ENCODE peak calls at places on chromosomes 2 and 18, in four cellular contexts. I is GM12878, K is K562, Q is HepG2. M is an unnamed sample.

GRCh38 chr2:222057249-222058073 is 241.3 kb downstream of the PAX3 start:
- DNase-seq in Q (no peak), I (no peak), K (peak), M (peak)

GRCh38 chr2:180225118-180225517 is 218.0 kb upstream of the CWC22 start:
- DNase-seq in Q (no peak), K (no peak), I (no peak), M (no peak)

GRCh38 chr2:176446718-176447414 is 177.6 kb downstream of the MTX2 start:
- DNase-seq in K (no peak), Q (no peak), I (no peak), M (no peak)

GRCh38 chr2:200380833-200381542 is 74.5 kb downstream of the SPATS2L start:
- DNase-seq in I (no peak), K (peak), Q (no peak), M (no peak)

GRCh38 chr18:60322591-60322990 is 50.0 kb downstream of the MC4R start:
- DNase-seq in K (no peak), Q (no peak), I (no peak), M (no peak)

GRCh38 chr18:23596183-23596582 is 9.9 kb upstream of the NPC1 start:
- DNase-seq in Q (no peak), K (no peak), I (no peak), M (no peak)

GRCh38 chr2:37832590-37833197 is 92.4 kb upstream of the RMDN2 start:
- DNase-seq in I (peak), K (peak), Q (peak), M (peak)

GRCh38 chr2:1569879-1570450 is 156.7 kb downstream of the TPO start:
- DNase-seq in K (no peak), Q (no peak), I (no peak), M (no peak)

GRCh38 chr2:229748950-229749349 is 34.6 kb upstream of the DNER start:
- DNase-seq in K (no peak), Q (no peak), I (no peak), M (no peak)

GRCh38 chr18:57772387-57772799 is 30.7 kb downstream of the ATP8B1 start:
- DNase-seq in Q (peak), I (no peak), K (no peak), M (no peak)

GRCh38 chr2:37415128-37415817 is 70.8 kb downstream of the QPCT start:
- DNase-seq in I (no peak), Q (no peak), K (peak), M (no peak)

GRCh38 chr2:29114841-29115609 is at the start of gene CLIP4:
- DNase-seq in Q (no peak), I (no peak), K (peak), M (peak)

GRCh38 chr2:58571181-58571852 is 330.2 kb upstream of the FANCL start:
- DNase-seq in I (peak), K (peak), Q (peak), M (peak)

GRCh38 chr18:42069036-42069435 is 114.0 kb downstream of the PIK3C3 start:
- DNase-seq in I (no peak), K (no peak), Q (no peak), M (no peak)

GRCh38 chr2:28594369-28595108 is 98.7 kb downstream of the PLB1 start:
- DNase-seq in Q (peak), I (peak), K (peak), M (peak)

GRCh38 chr2:218294430-218294999 is 2.2 kb upstream of the TMBIM1 start:
- DNase-seq in K (no peak), I (no peak), Q (no peak), M (no peak)

GRCh38 chr2:43039376-43040080 is 186.9 kb downstream of the ZFP36L2 start:
- DNase-seq in I (no peak), K (no peak), Q (no peak), M (no peak)

GRCh38 chr2:239948100-239948881 is 76.9 kb downstream of the NDUFA10 start:
- DNase-seq in I (no peak), Q (no peak), K (no peak), M (no peak)

GRCh38 chr18:51275712-51276473 is 78.4 kb upstream of the MEX3C start:
- DNase-seq in I (no peak), K (no peak), Q (no peak), M (no peak)

DNA sequence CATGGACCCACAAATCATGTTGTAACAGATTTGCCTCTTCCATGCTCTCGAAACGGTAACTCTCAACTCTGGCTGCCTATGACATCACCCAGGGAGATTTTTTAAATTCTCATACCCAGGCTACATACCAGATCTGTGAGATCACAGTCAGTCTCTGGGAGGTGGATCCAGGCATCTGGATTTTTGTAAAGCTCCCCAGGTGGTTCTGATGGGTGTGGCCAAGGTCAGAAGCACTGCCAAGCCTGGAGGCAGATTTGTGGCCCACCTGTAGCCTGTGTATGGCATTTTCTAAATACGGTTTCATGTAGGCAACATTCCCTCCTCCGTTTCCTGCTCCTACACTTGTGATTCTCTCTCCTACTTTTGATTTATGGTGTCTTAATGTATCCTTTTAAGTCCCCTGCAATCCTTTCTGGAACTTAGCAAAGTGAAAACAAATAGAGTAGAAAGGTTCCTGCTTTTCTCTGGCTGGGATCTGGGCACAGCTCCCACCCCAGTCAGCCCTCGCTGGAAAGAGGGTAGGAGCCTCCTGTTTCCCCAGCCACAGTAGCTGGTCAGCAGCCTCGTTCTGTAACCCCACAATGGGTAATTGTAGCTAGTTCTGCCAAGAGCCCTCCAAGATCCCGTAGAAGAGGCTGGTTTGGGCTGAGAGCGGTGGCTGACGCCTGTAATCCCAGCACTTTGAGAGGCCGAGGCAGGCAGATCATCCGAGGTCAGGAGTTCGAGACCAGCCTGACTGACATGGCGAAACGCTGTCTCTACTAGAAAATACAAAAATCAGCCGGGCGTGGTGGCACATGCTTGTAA is 96.2 kb downstream of the KLHL29 start:
- DNase-seq in Q (peak), I (no peak), K (no peak), M (peak)
- TF ChIP-seq BHLHE40 in Q (no peak), I (no peak), K (no peak), M (no peak)

GRCh38 chr2:45692566-45692965 is 41.1 kb downstream of the PRKCE start:
- DNase-seq in Q (no peak), K (no peak), I (no peak), M (no peak)

GRCh38 chr2:45690223-45690622 is 38.7 kb downstream of the PRKCE start:
- DNase-seq in K (no peak), I (no peak), Q (no peak), M (no peak)

GRCh38 chr2:45688479-45689298 is 37.2 kb downstream of the PRKCE start:
- DNase-seq in K (no peak), I (no peak), Q (no peak), M (no peak)

GRCh38 chr2:45691600-45691999 is 40.1 kb downstream of the PRKCE start:
- DNase-seq in I (no peak), Q (no peak), K (no peak), M (no peak)

DNA sequence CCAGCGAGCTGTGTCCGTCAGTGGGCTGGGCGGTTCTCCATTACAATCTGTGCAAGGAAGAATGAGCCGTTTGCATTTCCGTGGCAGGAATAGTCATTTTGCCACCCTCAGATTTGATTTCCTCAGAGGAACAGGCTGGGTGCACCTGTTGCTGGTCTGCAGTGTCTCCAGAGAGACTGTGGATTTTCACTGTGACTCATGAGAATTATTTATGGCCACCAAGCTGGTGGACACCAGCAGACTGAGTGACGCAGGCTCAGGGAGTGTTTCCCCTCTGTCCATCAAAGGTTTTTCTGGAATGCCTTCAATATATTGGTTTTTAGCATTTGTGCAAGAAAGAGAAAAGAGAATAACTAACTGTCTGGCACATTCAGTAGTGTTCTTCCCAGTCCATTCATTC is 39.7 kb downstream of the PRKCE start:
- DNase-seq in I (peak), Q (no peak), K (no peak), M (no peak)
- TF ChIP-seq SP1 in I (no peak), Q (no peak), K (no peak), M (no peak)

GRCh38 chr2:175309799-175310198 is 128.3 kb upstream of the ATP5MC3 start:
- DNase-seq in Q (peak), K (peak), I (no peak), M (peak)
- TF ChIP-seq BHLHE40 in Q (no peak), K (no peak), I (no peak), M (no peak)

GRCh38 chr2:47652041-47652713 is 130.8 kb upstream of the MSH6 start:
- DNase-seq in K (no peak), Q (no peak), I (no peak), M (no peak)

GRCh38 chr2:47651296-47651695 is 131.6 kb upstream of the MSH6 start:
- DNase-seq in Q (no peak), K (no peak), I (no peak), M (no peak)

GRCh38 chr2:47653909-47654789 is 128.8 kb upstream of the MSH6 start:
- DNase-seq in I (no peak), Q (peak), K (peak), M (peak)

GRCh38 chr2:47653036-47653435 is 129.9 kb upstream of the MSH6 start:
- DNase-seq in K (no peak), I (no peak), Q (no peak), M (no peak)

GRCh38 chr2:47650001-47650535 is 132.9 kb upstream of the MSH6 start:
- DNase-seq in I (no peak), Q (no peak), K (no peak), M (no peak)
- TF ChIP-seq SP1 in I (no peak), Q (no peak), K (no peak), M (no peak)

DNA sequence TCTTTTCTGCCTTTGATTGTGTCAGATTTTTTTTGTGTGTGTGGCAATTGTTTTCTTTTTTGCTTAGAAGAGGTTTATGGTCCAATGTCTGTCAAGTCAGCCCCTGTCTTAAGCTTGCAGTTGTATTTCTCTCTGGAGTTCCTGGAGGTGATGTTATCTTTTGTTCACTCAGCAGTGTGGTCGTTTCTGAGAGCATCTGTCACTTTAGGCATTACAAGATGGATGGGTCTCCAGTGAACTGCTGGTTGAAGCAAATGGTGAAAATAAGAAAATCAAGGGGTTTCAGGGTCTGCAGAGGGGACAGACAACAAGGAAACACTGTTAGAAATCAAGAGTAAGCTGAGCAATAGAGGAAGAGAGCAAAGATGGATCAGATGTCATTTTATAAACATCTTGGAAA is 121.4 kb downstream of the GREB1L start:
- DNase-seq in Q (no peak), K (no peak), I (no peak), M (peak)
- TF ChIP-seq BHLHE40 in Q (no peak), K (no peak), I (no peak), M (no peak)

GRCh38 chr2:68385232-68385906 is 20.3 kb downstream of the PLEK start:
- DNase-seq in I (peak), K (no peak), Q (no peak), M (no peak)
- TF ChIP-seq SP1 in I (no peak), K (no peak), Q (no peak), M (no peak)

DNA sequence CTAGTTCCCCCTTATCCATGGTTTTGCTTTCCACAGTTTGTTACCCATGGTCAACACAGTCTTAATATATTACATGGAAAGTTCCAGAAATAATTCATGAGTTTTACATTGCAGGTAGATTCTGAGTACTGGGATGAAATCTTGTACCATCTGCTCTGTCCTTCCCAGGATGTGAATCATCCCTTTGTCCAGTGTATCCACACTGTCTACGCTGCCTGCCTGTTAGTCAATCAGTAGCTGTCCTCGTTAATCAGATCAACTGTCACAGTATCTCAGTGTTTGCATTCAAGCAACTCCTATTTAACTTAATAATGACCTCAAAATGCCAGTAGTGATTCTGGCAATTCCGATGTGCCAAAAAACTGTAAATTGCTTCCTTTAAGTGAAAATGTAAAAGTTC is 76.3 kb downstream of the DYNC1I2 start:
- DNase-seq in K (no peak), Q (peak), I (no peak), M (no peak)
- TF ChIP-seq BHLHE40 in K (no peak), Q (no peak), I (no peak), M (no peak)

M was measured in HEK293T.